ENCODE peak calls at places on chromosomes 7 and 10, in four cellular contexts. Y is foreskin keratinocyte; D is CD8-positive, alpha-beta T cell; X is neural progenitor cell. R is an unnamed sample.

GRCh38 chr7:137774793-137775201 is 72.0 kb downstream of the DGKI start:
- DNase-seq in Y (peak), D (no peak), X (no peak), R (peak)

GRCh38 chr10:33799281-33799943 is 464.9 kb upstream of the NRP1 start:
- DNase-seq in Y (no peak), D (no peak), X (no peak), R (no peak)

GRCh38 chr7:141674702-141675101 is 27.3 kb downstream of the DENND11 start:
- DNase-seq in Y (no peak), D (no peak), X (peak), R (no peak)

GRCh38 chr7:121620953-121621606 is 225.0 kb upstream of the FAM3C start:
- DNase-seq in Y (no peak), D (no peak), X (peak), R (no peak)

GRCh38 chr10:7410800-7411670 is at the start of gene SFMBT2:
- DNase-seq in Y (no peak), D (peak), X (peak), R (peak)

GRCh38 chr7:24825931-24826661 is 68.8 kb upstream of the GSDME start:
- DNase-seq in Y (peak), D (peak), X (no peak), R (peak)

GRCh38 chr10:63720072-63720537 is 198.9 kb downstream of the REEP3 start:
- DNase-seq in Y (no peak), D (peak), X (peak), R (peak)

GRCh38 chr7:128876586-128876977 is 13.9 kb downstream of the ATP6V1F start:
- DNase-seq in Y (no peak), D (no peak), X (no peak), R (no peak)

GRCh38 chr10:112115781-112116385 is 67.7 kb downstream of the GPAM start:
- DNase-seq in Y (no peak), D (peak), X (peak), R (peak)

GRCh38 chr7:80521809-80522208 is 9.9 kb upstream of the GNAT3 start:
- DNase-seq in Y (no peak), D (no peak), X (no peak), R (no peak)

GRCh38 chr7:135342887-135343286 is 109.2 kb downstream of the STRA8 start:
- DNase-seq in Y (no peak), D (no peak), X (peak), R (no peak)

GRCh38 chr10:104309980-104310978 is 28.0 kb downstream of the ITPRIP start:
- DNase-seq in Y (no peak), D (no peak), X (no peak), R (no peak)

GRCh38 chr10:44982114-44982460 is 3.5 kb upstream of the DEPP1 start:
- DNase-seq in Y (no peak), D (no peak), X (no peak), R (no peak)

GRCh38 chr7:1309290-1309689 is 76.6 kb downstream of the UNCX start:
- DNase-seq in Y (no peak), D (no peak), X (no peak), R (no peak)

GRCh38 chr10:126252884-126253612 is 135.2 kb downstream of the ADAM12 start:
- DNase-seq in Y (peak), D (no peak), X (no peak), R (peak)

GRCh38 chr10:97356318-97356914 is 21.9 kb upstream of the FRAT2 start:
- DNase-seq in Y (no peak), D (peak), X (no peak), R (no peak)

GRCh38 chr7:100687740-100688592 is 6.1 kb downstream of the GIGYF1 start:
- DNase-seq in Y (no peak), D (no peak), X (no peak), R (no peak)

GRCh38 chr10:132168571-132169030 is 18.1 kb upstream of the DPYSL4 start:
- DNase-seq in Y (no peak), D (no peak), X (no peak), R (no peak)

GRCh38 chr10:123278445-123278844 is 124.2 kb downstream of the BUB3 start:
- DNase-seq in Y (no peak), D (no peak), X (no peak), R (no peak)

GRCh38 chr10:114323023-114323422 is 81.3 kb downstream of the AFAP1L2 start:
- DNase-seq in Y (no peak), D (no peak), X (no peak), R (no peak)

GRCh38 chr7:55209366-55209765 is 155.8 kb upstream of the LANCL2 start:
- DNase-seq in Y (no peak), D (no peak), X (no peak), R (no peak)

GRCh38 chr7:83469491-83469890 is 179.4 kb downstream of the SEMA3E start:
- DNase-seq in Y (no peak), D (no peak), X (no peak), R (no peak)

GRCh38 chr10:29877798-29878491 is 181.4 kb downstream of the JCAD start:
- DNase-seq in Y (no peak), D (no peak), X (no peak), R (no peak)

DNA sequence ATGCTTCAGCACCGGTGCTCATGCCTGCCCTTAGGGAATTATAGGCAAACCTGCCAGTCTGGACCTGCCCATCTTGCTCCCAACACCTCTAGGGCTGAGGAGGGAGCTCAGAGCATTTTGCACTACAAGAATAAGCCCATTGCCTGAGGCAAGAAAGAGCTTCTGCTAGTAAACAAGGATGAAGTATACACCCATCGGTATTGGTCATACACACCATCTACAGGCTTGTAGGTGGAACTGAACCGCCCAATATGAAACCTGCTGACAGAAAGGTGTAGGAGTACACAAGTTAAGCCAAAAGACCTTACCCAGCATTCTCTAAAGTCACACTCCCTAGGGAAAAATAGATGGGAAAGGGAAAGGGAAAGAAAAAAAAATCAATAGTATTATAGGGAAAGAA is 957.0 kb upstream of the LRRTM3 start:
- DNase-seq in Y (no peak), D (no peak), X (no peak), R (no peak)
- TF ChIP-seq CTCF in Y (no peak), D (no peak), X (no peak), R (no peak)

GRCh38 chr10:109906346-109906745 is 17.0 kb downstream of the XPNPEP1 start:
- DNase-seq in Y (no peak), D (no peak), X (no peak), R (no peak)
- H3K27ac ChIP-seq in Y (no peak), D (no peak), X (no peak), R (peak)

DNA sequence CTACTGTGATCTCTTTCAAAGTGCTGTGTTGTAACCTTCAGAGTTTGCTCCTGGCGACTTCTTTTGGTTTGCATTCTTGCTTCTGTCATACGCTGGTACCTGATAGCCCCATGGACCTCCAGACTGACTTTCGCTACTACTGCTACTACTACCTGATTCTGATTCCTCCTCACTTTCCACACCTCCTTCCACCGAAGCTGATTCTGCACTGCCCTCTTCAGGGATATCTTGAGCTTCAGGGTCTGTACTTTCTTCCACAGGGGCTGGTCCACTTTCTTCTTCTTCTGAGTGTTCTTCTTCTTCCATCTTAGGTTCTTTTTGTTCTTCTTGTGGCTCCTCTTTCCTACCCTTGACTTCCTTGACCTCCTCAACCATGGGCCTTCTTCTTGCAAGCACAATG is 992.4 kb downstream of the PCDH15 start:
- DNase-seq in Y (no peak), D (no peak), X (no peak), R (no peak)
- TF ChIP-seq CTCF in Y (peak), D (no peak), X (peak), R (no peak)

DNA sequence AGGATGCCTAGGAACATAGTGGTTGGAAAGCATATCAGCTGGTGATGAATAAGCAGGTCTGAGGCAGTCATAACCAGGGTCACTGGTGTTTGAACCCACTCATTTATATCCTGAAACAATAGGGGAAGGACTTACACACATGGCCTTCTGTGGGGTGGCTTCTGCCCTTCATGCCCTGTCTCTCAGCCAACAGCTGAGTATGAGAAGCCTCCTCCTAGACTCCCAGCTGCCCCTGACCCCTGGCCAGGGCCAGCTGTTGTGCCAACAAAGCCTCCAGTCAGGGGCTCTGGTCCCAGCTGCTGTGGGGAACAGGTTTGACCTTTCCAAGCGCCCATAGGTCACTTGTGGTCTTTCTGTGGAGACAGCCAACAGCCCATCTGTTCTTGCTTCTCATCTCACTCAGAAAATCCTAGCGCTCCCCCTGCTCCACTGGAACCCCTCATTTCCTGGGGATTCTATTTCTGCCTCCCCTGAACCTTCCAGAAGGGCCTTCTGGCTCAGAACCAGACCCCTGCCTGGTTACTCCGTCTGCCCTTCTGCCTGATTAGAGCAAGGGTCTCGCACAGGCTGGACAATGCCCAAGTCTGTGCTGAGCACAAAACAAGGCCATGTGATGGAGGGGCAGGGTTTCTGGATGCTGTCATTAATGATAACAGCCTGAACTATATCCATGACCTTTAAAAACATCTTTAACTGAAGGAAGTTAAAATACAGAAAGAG is 9.7 kb upstream of the PURB start:
- DNase-seq in Y (no peak), D (no peak), X (no peak), R (no peak)
- H3K27ac ChIP-seq in Y (no peak), D (no peak), X (no peak), R (no peak)

GRCh38 chr7:44374007-44374763 is 48.8 kb upstream of the CAMK2B start:
- DNase-seq in Y (no peak), D (no peak), X (no peak), R (no peak)

GRCh38 chr7:44375926-44376342 is 50.5 kb upstream of the CAMK2B start:
- DNase-seq in Y (no peak), D (no peak), X (no peak), R (no peak)

GRCh38 chr7:44376429-44377133 is 51.2 kb upstream of the CAMK2B start:
- DNase-seq in Y (no peak), D (no peak), X (no peak), R (no peak)

GRCh38 chr7:44377134-44377463 is 51.7 kb upstream of the CAMK2B start:
- DNase-seq in Y (no peak), D (no peak), X (no peak), R (no peak)

GRCh38 chr7:44375236-44375699 is 49.9 kb upstream of the CAMK2B start:
- DNase-seq in Y (no peak), D (no peak), X (peak), R (no peak)
- TF ChIP-seq CTCF in Y (peak), D (no peak), X (peak), R (no peak)

GRCh38 chr7:87220734-87221215 is 1.2 kb upstream of the TMEM243 start:
- DNase-seq in Y (peak), D (no peak), X (peak), R (peak)
- H3K27ac ChIP-seq in Y (no peak), D (peak), X (no peak), R (peak)

GRCh38 chr7:114921636-114922150 is at the start of gene MDFIC:
- DNase-seq in Y (no peak), D (peak), X (peak), R (no peak)
- TF ChIP-seq CTCF in Y (no peak), D (no peak), X (no peak), R (no peak)